ENCODE peak calls at places on chromosome 1, in nine cellular contexts. W, H, J, S, N, A, E, B and O are unnamed samples.

GRCh38 chr1:116693759-116694482 is 26.4 kb upstream of the IGSF3 start:
- DNase-seq in W (peak), H (peak), J (no peak), S (peak), N (peak), A (peak), E (no peak), B (peak), O (peak)

GRCh38 chr1:175708787-175709186 is 34.6 kb downstream of the TNR start:
- DNase-seq in W (no peak), H (peak), J (no peak), S (no peak), N (peak), A (no peak), E (no peak), B (no peak), O (no peak)

GRCh38 chr1:32128479-32128878 is 20.6 kb downstream of the KPNA6 start:
- DNase-seq in W (no peak), H (no peak), J (no peak), S (no peak), N (no peak), A (no peak), E (no peak), B (no peak), O (no peak)

GRCh38 chr1:228494970-228495853 is 8.0 kb downstream of the RNF187 start:
- DNase-seq in W (no peak), H (no peak), J (no peak), S (no peak), N (no peak), A (no peak), E (no peak), B (no peak), O (no peak)

GRCh38 chr1:209222826-209223225 is 360.7 kb upstream of the CAMK1G start:
- DNase-seq in W (no peak), H (no peak), J (no peak), S (no peak), N (no peak), A (no peak), E (no peak), B (no peak), O (no peak)

GRCh38 chr1:26387447-26387846 is 14.9 kb upstream of the ZNF683 start:
- DNase-seq in W (peak), H (peak), J (no peak), S (no peak), N (peak), A (peak), E (no peak), B (peak), O (peak)

GRCh38 chr1:159821171-159821867 is 5.4 kb upstream of the SLAMF8 start:
- DNase-seq in W (no peak), H (peak), J (no peak), S (no peak), N (no peak), A (no peak), E (no peak), B (no peak), O (peak)

GRCh38 chr1:248303324-248303723 is at the start of gene OR2T12:
- DNase-seq in W (no peak), H (no peak), J (no peak), S (no peak), N (no peak), A (no peak), E (no peak), B (no peak), O (no peak)

GRCh38 chr1:181398544-181398943 is 84.8 kb upstream of the CACNA1E start:
- DNase-seq in W (no peak), H (no peak), J (no peak), S (no peak), N (no peak), A (no peak), E (no peak), B (no peak), O (no peak)

GRCh38 chr1:196609114-196609737 is 986 bp upstream of the KCNT2 start:
- DNase-seq in W (peak), H (peak), J (no peak), S (no peak), N (no peak), A (peak), E (no peak), B (no peak), O (peak)

GRCh38 chr1:224182866-224183590 is at the start of gene DEGS1:
- DNase-seq in W (peak), H (peak), J (peak), S (no peak), N (peak), A (peak), E (peak), B (peak), O (peak)

DNA sequence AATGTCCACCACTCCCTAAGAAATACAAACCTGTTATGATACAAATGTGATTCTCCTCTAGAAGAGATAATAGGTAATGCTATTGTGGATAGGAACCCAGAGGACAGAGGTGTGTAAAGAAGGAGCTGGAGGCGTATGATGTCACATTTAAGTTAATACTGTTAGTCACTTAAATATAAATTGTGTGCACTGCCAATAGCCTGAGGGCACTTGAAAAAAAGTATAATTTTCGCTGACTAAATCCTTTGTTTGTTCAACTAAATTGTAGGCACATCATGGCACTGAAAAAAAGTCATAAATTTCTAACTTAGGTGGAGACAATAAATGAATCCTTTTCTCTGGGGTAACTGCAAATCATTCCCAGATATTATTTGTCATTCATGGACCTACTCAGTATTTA is 4.4 kb downstream of the RCSD1 start:
- DNase-seq in W (no peak), H (no peak), J (no peak), S (no peak), N (no peak), A (no peak), E (no peak), B (no peak), O (no peak)
- H3K4me3 ChIP-seq in W (no peak), H (no peak), J (no peak), S (no peak), N (no peak), A (no peak), E (no peak), B (no peak), O (no peak)

GRCh38 chr1:225451840-225452515 is 24.1 kb upstream of the LBR start:
- DNase-seq in W (no peak), H (no peak), J (peak), S (no peak), N (no peak), A (no peak), E (no peak), B (peak), O (no peak)
- TF ChIP-seq CTCF in W (no peak), H (no peak), J (no peak), S (no peak), N (no peak), A (no peak), E (no peak), B (no peak), O (no peak)

GRCh38 chr1:56825436-56825835 is 6.2 kb upstream of the FYB2 start:
- DNase-seq in W (no peak), H (no peak), J (no peak), S (no peak), N (no peak), A (no peak), E (no peak), B (no peak), O (no peak)
- H3K4me3 ChIP-seq in W (no peak), H (no peak), J (no peak), S (no peak), N (no peak), A (no peak), E (no peak), B (no peak), O (no peak)

DNA sequence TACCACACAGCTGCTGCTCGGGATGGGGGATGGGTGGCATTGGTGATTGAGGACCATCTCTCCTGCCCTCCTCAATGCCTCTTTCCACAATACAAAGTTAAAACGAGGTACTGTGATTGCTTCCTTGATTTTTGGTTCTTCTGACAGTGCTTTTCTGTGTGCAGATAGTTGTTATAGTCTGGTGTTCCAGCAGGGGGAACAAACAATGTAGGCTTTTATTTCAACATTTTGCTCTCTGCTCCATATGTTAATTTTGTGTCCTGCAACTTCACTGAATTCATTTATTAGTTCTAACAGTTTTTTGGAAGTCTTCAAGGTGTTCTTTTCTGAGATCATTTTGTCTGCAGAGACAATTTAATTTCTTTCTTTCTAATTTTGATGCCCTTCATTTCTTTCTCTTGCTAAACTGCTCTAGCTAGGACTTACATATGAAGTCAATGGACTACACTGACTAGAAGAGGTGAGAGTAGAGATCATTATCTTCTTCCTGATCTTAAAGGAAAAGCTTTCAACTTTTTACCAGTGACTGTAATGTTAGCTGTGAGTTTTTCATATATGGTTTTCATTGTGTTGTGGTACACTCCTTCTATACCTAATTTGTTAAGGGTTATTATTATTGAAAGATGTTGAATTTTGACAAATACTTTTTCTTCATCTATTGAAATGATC is 45.4 kb downstream of the TNFSF18 start:
- DNase-seq in W (no peak), H (no peak), J (no peak), S (no peak), N (no peak), A (no peak), E (no peak), B (no peak), O (no peak)
- TF ChIP-seq CTCF in W (no peak), H (no peak), J (no peak), S (no peak), N (peak), A (peak), E (no peak), B (no peak), O (peak)

DNA sequence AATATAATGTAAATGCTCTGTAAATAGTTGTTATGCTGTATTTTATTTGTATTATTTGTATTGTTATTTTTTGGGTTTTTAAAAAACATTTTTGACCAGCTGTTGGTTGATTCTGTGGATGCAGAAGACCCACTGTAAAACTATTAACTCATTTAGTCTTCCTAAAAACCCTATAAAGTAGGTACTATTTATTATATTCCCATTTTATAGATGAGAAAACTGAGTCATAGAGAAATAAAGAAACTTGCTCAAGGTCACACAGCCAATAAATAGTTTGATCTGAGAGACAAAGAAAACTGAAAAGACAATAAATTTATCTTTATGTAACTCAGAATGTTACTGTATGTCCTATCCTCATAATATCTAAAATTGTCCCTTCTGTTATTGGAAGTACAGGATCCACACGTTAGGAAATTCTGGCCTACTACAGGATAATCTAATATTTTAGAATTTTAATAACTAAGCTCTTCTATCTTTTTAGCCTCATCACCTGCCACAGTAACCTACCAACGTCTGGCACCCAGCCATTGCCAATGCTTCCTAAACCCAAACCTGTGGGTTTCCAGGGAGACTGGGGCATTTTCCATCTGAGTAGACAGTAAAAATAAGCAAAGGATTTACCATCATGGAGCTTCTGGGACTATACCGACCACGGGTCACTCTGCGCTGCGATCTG is 1.1 kb upstream of the MAP3K21 start:
- DNase-seq in W (no peak), H (no peak), J (no peak), S (no peak), N (no peak), A (no peak), E (no peak), B (no peak), O (no peak)
- H3K4me3 ChIP-seq in W (no peak), H (no peak), J (no peak), S (no peak), N (peak), A (no peak), E (peak), B (no peak), O (no peak)

GRCh38 chr1:218030846-218031245 is 254.2 kb upstream of the RRP15 start:
- DNase-seq in W (no peak), H (no peak), J (no peak), S (no peak), N (no peak), A (no peak), E (no peak), B (no peak), O (no peak)
- TF ChIP-seq CTCF in W (no peak), H (no peak), J (no peak), S (no peak), N (no peak), A (no peak), E (no peak), B (no peak), O (no peak)

GRCh38 chr1:66207484-66207883 is 326.5 kb upstream of the SGIP1 start:
- DNase-seq in W (no peak), H (no peak), J (no peak), S (peak), N (peak), A (peak), E (no peak), B (no peak), O (peak)

GRCh38 chr1:66210653-66211052 is 323.3 kb upstream of the SGIP1 start:
- DNase-seq in W (no peak), H (no peak), J (no peak), S (no peak), N (no peak), A (no peak), E (no peak), B (no peak), O (no peak)

GRCh38 chr1:66211521-66211920 is 322.4 kb upstream of the SGIP1 start:
- DNase-seq in W (no peak), H (no peak), J (no peak), S (no peak), N (peak), A (no peak), E (no peak), B (no peak), O (no peak)

GRCh38 chr1:66206563-66207154 is 327.3 kb upstream of the SGIP1 start:
- DNase-seq in W (no peak), H (no peak), J (no peak), S (no peak), N (peak), A (no peak), E (no peak), B (no peak), O (no peak)

DNA sequence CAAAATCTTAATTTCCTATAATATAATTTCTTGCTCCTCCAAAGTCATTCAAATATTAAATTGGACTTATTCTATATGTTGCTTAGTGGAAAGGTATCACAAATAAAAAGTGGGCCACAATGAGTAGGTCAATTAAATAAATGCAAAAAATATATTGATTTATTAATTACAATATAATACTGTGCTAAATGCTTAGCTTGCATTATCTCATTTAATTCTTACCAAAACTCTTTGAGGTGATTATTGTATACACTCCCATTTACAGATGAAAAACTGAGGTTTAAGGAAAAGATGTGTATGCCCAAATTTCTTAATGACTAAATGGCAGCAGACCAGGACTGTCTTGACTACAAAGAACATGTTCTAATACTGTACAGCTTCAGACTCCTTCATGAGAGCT is 325.3 kb upstream of the SGIP1 start:
- DNase-seq in W (no peak), H (no peak), J (no peak), S (no peak), N (no peak), A (no peak), E (no peak), B (no peak), O (no peak)
- H3K4me3 ChIP-seq in W (no peak), H (no peak), J (no peak), S (no peak), N (no peak), A (no peak), E (no peak), B (no peak), O (no peak)

GRCh38 chr1:161215079-161215478 is at the start of gene FCER1G:
- DNase-seq in W (no peak), H (no peak), J (no peak), S (no peak), N (no peak), A (no peak), E (no peak), B (peak), O (no peak)
- TF ChIP-seq CTCF in W (no peak), H (no peak), J (no peak), S (no peak), N (no peak), A (no peak), E (no peak), B (no peak), O (no peak)

DNA sequence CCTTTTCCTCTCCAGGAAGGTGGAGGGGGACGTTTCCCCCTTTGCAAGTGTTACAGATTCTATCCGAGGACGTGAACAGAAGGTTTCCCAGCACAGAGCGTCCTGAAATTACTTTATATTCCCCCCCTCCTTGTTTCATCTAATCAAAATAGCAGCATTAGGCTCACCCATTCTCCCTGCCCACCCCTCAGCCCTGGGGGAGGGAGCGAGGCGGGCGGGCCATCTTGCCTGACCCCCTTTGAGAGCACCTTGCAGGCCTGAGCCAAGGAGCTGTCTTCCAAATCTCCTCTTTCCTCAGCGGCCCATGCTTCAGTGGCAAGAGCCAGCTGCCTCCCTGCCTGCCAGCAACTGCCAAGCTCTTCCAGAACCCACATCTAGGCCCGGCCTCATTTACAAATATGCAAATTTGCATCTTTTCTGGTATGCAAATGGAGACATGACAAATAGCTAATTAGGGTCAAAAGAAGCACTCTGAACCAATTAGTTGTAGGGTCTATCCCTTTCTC is 69.1 kb upstream of the POU3F1 start:
- DNase-seq in W (no peak), H (no peak), J (no peak), S (no peak), N (no peak), A (no peak), E (no peak), B (no peak), O (no peak)
- H3K4me3 ChIP-seq in W (no peak), H (no peak), J (no peak), S (no peak), N (no peak), A (no peak), E (no peak), B (no peak), O (no peak)

DNA sequence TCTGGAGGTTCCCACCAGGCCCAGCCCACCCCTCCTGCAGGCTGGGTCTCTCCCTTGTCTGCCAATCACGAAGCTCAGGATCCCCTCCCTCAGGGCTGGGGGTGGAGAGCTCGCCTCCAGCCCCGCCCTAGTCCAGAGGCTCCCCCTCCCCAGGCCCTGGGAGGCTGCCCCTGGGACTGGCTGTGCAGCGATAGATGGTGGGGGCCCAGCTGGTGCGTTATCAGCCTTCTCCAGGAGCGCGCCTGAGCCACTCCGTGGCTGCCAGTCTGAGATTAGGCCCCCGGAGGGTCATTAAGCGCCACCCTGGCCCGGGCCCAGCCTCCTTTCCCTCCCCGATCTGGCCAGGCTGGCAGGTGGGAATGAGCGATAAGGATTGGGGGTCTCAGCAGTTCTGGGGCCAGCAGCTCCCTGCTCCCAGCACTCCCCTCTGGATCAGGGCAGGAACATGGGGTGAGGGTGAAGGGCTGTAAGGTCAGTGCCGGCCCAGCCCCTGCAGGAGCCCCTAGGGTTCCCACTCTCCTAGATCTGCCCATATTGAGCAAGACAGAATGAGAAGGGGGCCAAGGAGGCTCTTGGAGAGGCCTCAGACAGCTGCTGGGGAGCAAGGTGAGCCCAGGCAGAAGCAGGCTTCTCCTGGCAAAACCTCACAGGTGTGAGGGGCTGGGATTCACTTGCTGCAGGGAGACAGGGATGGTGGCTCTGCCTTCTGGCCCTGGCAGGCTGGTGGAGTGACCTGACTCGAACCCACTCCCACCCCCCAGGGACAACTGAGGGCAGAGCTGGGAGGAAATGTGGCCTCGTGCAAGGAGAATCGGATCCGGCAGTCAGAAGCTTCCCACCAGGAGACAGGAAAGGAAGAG is 8.5 kb downstream of the PDZK1IP1 start:
- DNase-seq in W (no peak), H (peak), J (no peak), S (no peak), N (no peak), A (no peak), E (no peak), B (no peak), O (no peak)
- TF ChIP-seq CTCF in W (no peak), H (peak), J (no peak), S (no peak), N (no peak), A (no peak), E (no peak), B (no peak), O (no peak)